ENCODE peak calls at places on chromosomes 11 and 22, in four cellular contexts. X, B, E and Q are unnamed samples.

GRCh38 chr11:60280412-60280811 is at the start of gene MS4A4A:
- DNase-seq in X (no peak), B (no peak), E (no peak), Q (no peak)

GRCh38 chr11:10303558-10304363 is 1.1 kb upstream of the ADM start:
- DNase-seq in B (no peak), E (no peak), X (peak; percentile 67), Q (no peak)

GRCh38 chr11:134558258-134558835 is 146.3 kb upstream of the B3GAT1 start:
- DNase-seq in X (no peak), B (no peak), E (no peak), Q (no peak)

GRCh38 chr11:67674442-67674871 is at the start of gene ALDH3B2:
- DNase-seq in X (no peak), B (no peak), E (no peak), Q (no peak)

GRCh38 chr22:37186228-37186996 is 1.6 kb downstream of the C1QTNF6 start:
- DNase-seq in B (no peak), X (peak; percentile 81), E (peak; percentile 63), Q (peak; percentile 6)

GRCh38 chr22:20231499-20232236 is 36.5 kb downstream of the RTN4R start:
- DNase-seq in B (no peak), E (no peak), X (no peak), Q (no peak)

GRCh38 chr22:31867386-31868153 is 76.8 kb upstream of the YWHAH start:
- DNase-seq in X (no peak), E (no peak), B (no peak), Q (no peak)

GRCh38 chr22:35549338-35549737 is 8.7 kb downstream of the RASD2 start:
- DNase-seq in X (no peak), E (no peak), B (peak; percentile 76), Q (no peak)

GRCh38 chr11:58625826-58626460 is 3.5 kb downstream of the CNTF start:
- DNase-seq in B (no peak), X (peak; percentile 49), E (no peak), Q (no peak)

GRCh38 chr11:11416502-11416901 is 63.5 kb upstream of the CSNK2A3 start:
- DNase-seq in B (no peak), E (peak; percentile 70), X (peak; percentile 62), Q (no peak)

GRCh38 chr11:17558916-17559315 is 11.9 kb downstream of the OTOG start:
- DNase-seq in B (no peak), E (no peak), X (no peak), Q (no peak)

GRCh38 chr11:10885703-10886363 is 28.0 kb upstream of the ZBED5 start:
- DNase-seq in X (peak; percentile 84), B (no peak), E (no peak), Q (no peak)

GRCh38 chr11:111814567-111814966 is 48.4 kb upstream of the PPP2R1B start:
- DNase-seq in B (no peak), X (peak; percentile 88), E (no peak), Q (no peak)

DNA sequence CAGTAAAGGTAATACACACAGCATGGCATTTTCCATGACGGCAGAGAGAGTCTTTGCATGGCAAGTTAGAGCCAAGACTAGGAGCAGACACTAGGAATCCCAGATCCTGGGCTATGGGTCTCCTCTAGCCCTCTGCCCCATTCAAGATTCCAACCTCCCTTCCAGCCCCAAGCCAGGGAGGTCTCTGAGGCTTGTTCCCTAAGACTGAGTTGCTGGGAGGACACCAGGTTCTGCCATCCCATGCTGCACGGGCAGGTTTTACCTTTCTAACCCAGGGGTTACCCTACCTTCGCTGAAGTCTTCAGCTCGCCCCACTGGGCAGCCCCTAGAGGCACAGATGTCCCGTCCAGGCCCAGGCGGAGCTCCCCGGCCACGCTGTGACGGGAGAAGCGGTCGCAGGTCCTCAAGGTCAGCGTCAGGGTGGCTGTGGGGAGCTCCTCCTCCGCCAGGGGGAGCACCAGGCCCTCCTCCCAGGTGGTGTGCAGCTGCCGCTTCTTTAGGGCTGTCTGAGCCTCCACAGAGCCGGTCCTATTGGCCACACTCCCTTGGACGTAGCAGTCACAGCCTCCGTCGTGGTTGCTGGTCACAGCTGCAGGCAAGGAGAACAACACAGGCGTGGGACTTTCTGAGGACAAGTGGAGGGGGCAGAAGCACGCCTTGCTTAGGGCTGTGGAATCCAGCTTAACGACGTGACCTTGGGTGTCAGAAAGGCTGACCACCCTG is 33.8 kb downstream of the SYT13 start:
- DNase-seq in B (no peak), X (peak; percentile 23), E (no peak), Q (peak; percentile 90)
- TF ChIP-seq CTCF in B (peak; percentile 19), X (peak; percentile 77), E (peak; percentile 56), Q (peak; percentile 87)

GRCh38 chr11:911031-911889 is 650 bp upstream of the CHID1 start:
- DNase-seq in X (peak; percentile 73), B (no peak), E (no peak), Q (peak; percentile 68)
- TF ChIP-seq CTCF in X (no peak), B (no peak), E (no peak), Q (no peak)

GRCh38 chr11:131065435-131066295 is 149.4 kb upstream of the SNX19 start:
- DNase-seq in B (no peak), X (no peak), E (no peak), Q (peak; percentile 37)

GRCh38 chr11:131063638-131064037 is 147.4 kb upstream of the SNX19 start:
- DNase-seq in B (no peak), E (no peak), X (no peak), Q (no peak)

GRCh38 chr11:131070365-131070764 is 154.1 kb upstream of the SNX19 start:
- DNase-seq in B (no peak), E (no peak), X (no peak), Q (no peak)

GRCh38 chr11:131066551-131066950 is 150.3 kb upstream of the SNX19 start:
- DNase-seq in X (no peak), B (no peak), E (no peak), Q (no peak)

GRCh38 chr11:131064373-131064991 is 148.2 kb upstream of the SNX19 start:
- DNase-seq in X (peak; percentile 56), E (peak; percentile 51), B (peak; percentile 57), Q (peak; percentile 84)
- TF ChIP-seq CTCF in X (peak; percentile 92), E (peak; percentile 94), B (peak; percentile 88), Q (peak; percentile 82)

DNA sequence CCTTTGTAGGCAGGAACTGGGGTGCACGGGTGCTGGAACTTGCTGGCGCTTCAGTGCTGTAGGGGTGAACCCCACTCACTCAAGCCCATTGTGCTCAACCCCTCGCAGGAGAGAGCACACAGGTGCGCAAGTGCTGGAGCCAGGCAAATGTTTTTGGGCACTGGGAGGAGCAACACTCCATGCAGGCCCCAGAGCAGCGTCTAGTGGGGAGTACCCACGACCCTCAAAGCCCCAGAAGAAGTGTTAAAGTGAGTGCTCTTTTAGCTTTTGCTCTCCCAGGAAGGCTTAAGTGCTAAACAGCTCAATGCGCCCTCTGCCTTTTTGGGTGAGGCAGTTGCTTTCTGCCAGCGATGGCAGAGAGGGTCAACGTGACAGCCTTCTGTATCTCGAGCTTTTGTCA is 282.2 kb upstream of the ARHGAP42 start:
- DNase-seq in X (no peak), B (no peak), E (no peak), Q (no peak)
- TF ChIP-seq CTCF in X (no peak), B (no peak), E (no peak), Q (no peak)

DNA sequence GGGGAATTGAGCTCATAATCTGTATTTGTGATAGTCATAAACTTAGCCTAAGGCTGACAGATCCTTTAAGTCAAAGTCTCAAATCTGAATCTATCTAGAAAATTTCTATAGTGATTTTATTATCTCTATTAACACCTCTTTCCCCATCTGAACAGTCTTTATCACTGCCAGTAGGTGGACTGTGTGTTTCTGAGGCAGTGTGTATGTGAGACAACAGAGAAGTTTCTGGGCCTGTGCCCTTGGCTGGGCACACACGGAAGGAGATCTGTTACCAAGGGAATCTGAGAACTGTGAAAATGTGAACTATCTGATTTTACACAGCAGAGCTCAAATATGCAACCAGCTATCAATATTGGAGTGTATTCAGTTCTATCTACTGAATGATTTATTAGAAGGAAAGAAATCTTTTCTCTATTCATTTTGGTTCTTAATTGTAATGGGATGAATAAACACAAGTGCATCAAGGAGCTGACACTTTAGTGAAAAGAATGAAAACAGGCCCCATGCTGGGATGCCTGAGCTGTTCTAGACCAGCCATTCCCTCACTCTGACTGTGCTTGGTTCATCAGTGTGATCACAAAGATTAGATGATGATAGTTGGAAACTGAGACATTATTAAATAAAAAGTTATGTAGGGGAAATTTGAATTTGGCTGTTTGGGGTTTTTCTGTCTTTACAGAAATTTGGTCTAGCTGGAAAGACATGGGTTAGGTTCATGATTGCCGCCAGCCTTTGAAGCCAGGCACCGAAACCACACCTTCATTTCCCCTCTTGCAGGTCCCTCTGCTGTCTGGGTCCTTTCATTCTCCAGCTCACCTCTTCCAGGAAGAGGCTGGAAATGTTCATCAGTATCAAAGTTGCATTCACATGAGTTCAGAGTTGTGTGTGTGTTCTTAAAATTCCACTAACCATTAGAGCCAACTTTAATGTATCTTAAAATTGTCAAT is 68.1 kb downstream of the LIF start:
- DNase-seq in B (no peak), X (peak; percentile 18), E (no peak), Q (no peak)
- TF ChIP-seq CTCF in B (no peak), X (peak; percentile 4), E (peak; percentile 24), Q (no peak)

GRCh38 chr11:120564573-120565301 is 53.2 kb downstream of the GRIK4 start:
- DNase-seq in X (peak; percentile 25), E (no peak), B (peak; percentile 79), Q (peak; percentile 82)
- TF ChIP-seq CTCF in X (peak; percentile 35), E (peak; percentile 38), B (peak; percentile 26), Q (peak; percentile 22)

GRCh38 chr11:126194121-126194543 is 17.3 kb downstream of the RPUSD4 start:
- DNase-seq in E (peak; percentile 32), B (no peak), X (peak; percentile 45), Q (peak; percentile 52)
- TF ChIP-seq CTCF in E (peak; percentile 52), B (peak; percentile 79), X (peak; percentile 52), Q (peak; percentile 77)

GRCh38 chr11:2886191-2886894 is 768 bp upstream of the CDKN1C start:
- DNase-seq in E (no peak), X (peak; percentile 17), B (no peak), Q (peak; percentile 75)
- TF ChIP-seq CTCF in E (no peak), X (peak; percentile 35), B (no peak), Q (no peak)